ENCODE peak calls at places on chromosomes 1 and 21, in five cellular contexts. H is HuH-7.5; T is smooth muscle cell of the brain vasculature; P is activated CD4-positive, alpha-beta T cell treated with anti-CD3 and anti-CD28 coated beads, Interleukin-2, amount 50 U/mL, for 24 hours; C is activated gamma-delta T cell treated with Interleukin-2 at 50 U/mL for 16 hours. B is an unnamed sample.

GRCh38 chr21:31580866-31581276 is 78.6 kb upstream of the SOD1 start:
- DNase-seq in P (peak; percentile 73), T (peak; percentile 46), H (peak; percentile 32), C (peak; percentile 71), B (peak; percentile 84)

GRCh38 chr1:201149400-201149799 is 4.9 kb downstream of the TMEM9 start:
- DNase-seq in T (no peak), C (no peak), P (no peak), H (peak; percentile 71), B (peak; percentile 37)

GRCh38 chr21:30234643-30235042 is 18.7 kb upstream of the CLDN8 start:
- DNase-seq in T (no peak), P (no peak), C (no peak), H (no peak), B (no peak)

GRCh38 chr1:57422271-57423134 is 1.4 kb downstream of the DAB1 start:
- DNase-seq in H (peak; percentile 51), P (no peak), T (no peak), C (no peak), B (no peak)

GRCh38 chr21:21057349-21058062 is 59.3 kb downstream of the NCAM2 start:
- DNase-seq in T (no peak), H (no peak), P (no peak), C (no peak), B (no peak)

GRCh38 chr1:185157599-185158469 is 867 bp downstream of the SWT1 start:
- DNase-seq in H (no peak), T (no peak), C (no peak), P (no peak), B (peak; percentile 37)

GRCh38 chr1:41802532-41803501 is 115.9 kb downstream of the HIVEP3 start:
- DNase-seq in P (no peak), C (peak; percentile 44), T (no peak), H (no peak), B (no peak)

GRCh38 chr1:152960452-152961044 is 9.9 kb upstream of the SPRR4 start:
- DNase-seq in T (no peak), H (no peak), P (no peak), C (no peak), B (no peak)

GRCh38 chr1:3891329-3891867 is 8.7 kb downstream of the C1orf174 start:
- DNase-seq in P (no peak), T (no peak), H (no peak), C (no peak), B (no peak)

GRCh38 chr1:161763522-161764098 is 2.5 kb upstream of the ATF6 start:
- DNase-seq in P (peak; percentile 31), C (peak; percentile 37), H (peak; percentile 8), T (no peak), B (peak; percentile 54)

GRCh38 chr1:100222428-100222827 is 27.2 kb downstream of the DBT start:
- DNase-seq in P (no peak), C (no peak), T (no peak), H (no peak), B (no peak)

GRCh38 chr1:183744132-183744913 is 60.6 kb upstream of the RGL1 start:
- DNase-seq in T (no peak), P (no peak), C (no peak), H (no peak), B (no peak)

GRCh38 chr1:187516874-187517273 is 688.1 kb downstream of the PLA2G4A start:
- DNase-seq in T (no peak), P (no peak), H (no peak), C (no peak), B (no peak)

GRCh38 chr1:71817028-71817427 is 465.3 kb downstream of the NEGR1 start:
- DNase-seq in C (no peak), T (no peak), P (no peak), H (no peak), B (no peak)

GRCh38 chr1:202010042-202011015 is at the start of gene ELF3:
- DNase-seq in T (no peak), P (no peak), C (no peak), H (peak; percentile 89), B (no peak)

GRCh38 chr1:117757668-117758067 is 151.8 kb downstream of the TENT5C start:
- DNase-seq in H (no peak), T (no peak), C (no peak), P (no peak), B (no peak)

GRCh38 chr1:27958513-27958912 is 1.3 kb upstream of the XKR8 start:
- DNase-seq in C (no peak), P (no peak), H (no peak), T (no peak), B (no peak)

GRCh38 chr1:17423781-17424245 is 15.7 kb downstream of the RCC2 start:
- DNase-seq in T (no peak), P (no peak), C (no peak), H (no peak), B (no peak)

GRCh38 chr1:151175036-151175741 is 592 bp downstream of the TMOD4 start:
- DNase-seq in H (no peak), T (no peak), C (no peak), P (no peak), B (no peak)

GRCh38 chr21:42061195-42061865 is 9.8 kb upstream of the UMODL1 start:
- DNase-seq in T (no peak), H (no peak), P (no peak), C (no peak), B (no peak)

GRCh38 chr1:70429219-70429618 is 18.2 kb downstream of the CTH start:
- DNase-seq in T (no peak), C (no peak), H (no peak), P (no peak), B (no peak)

GRCh38 chr1:175133693-175134435 is 58.7 kb downstream of the KIAA0040 start:
- DNase-seq in C (no peak), P (no peak), T (no peak), H (no peak), B (no peak)

GRCh38 chr1:66550243-66550642 is 16.3 kb downstream of the SGIP1 start:
- DNase-seq in T (no peak), C (no peak), H (no peak), P (no peak), B (no peak)

GRCh38 chr21:43277481-43278351 is 108.9 kb downstream of the CRYAA start:
- DNase-seq in P (no peak), T (no peak), C (no peak), H (no peak), B (peak; percentile 49)

GRCh38 chr21:43317959-43318358 is 109.0 kb downstream of the SIK1 start:
- DNase-seq in C (no peak), P (no peak), T (no peak), H (no peak), B (peak; percentile 53)

GRCh38 chr1:1626207-1627141 is 5.5 kb upstream of the MMP23B start:
- DNase-seq in H (no peak), C (no peak), P (no peak), T (no peak), B (no peak)

GRCh38 chr1:26733392-26733791 is 37.6 kb downstream of the ARID1A start:
- DNase-seq in H (no peak), P (no peak), C (no peak), T (no peak), B (no peak)